ENCODE peak calls at places on chromosomes 11 and 22, in ten cellular contexts. One of them, this sample, is unnamed.

GRCh38 chr11:122162095-122162494 is 46.1 kb upstream of the BLID start:
- DNase-seq in posterior cingulate gyrus: no peak
- DNase-seq in effector memory CD8-positive, alpha-beta T cell: no peak
- DNase-seq in choroid plexus epithelial cell: peak
- DNase-seq in activated CD4-positive, alpha-beta T cell treated with anti-CD3 and anti-CD28 coated beads, Interleukin-2, amount 50 U/mL, for 4 hours: no peak
- DNase-seq in tibial artery: no peak
- DNase-seq in AG04450: no peak
- DNase-seq in NCI-H774: no peak
- DNase-seq in H9: no peak
- DNase-seq in GM04504: no peak
- DNase-seq in this sample: no peak

GRCh38 chr22:42399315-42400271 is 32.6 kb downstream of the NFAM1 start:
- DNase-seq in posterior cingulate gyrus: no peak
- DNase-seq in effector memory CD8-positive, alpha-beta T cell: no peak
- DNase-seq in choroid plexus epithelial cell: peak
- DNase-seq in activated CD4-positive, alpha-beta T cell treated with anti-CD3 and anti-CD28 coated beads, Interleukin-2, amount 50 U/mL, for 4 hours: no peak
- DNase-seq in tibial artery: no peak
- DNase-seq in AG04450: no peak
- DNase-seq in NCI-H774: peak
- DNase-seq in H9: peak
- DNase-seq in GM04504: no peak
- DNase-seq in this sample: peak

GRCh38 chr22:24583221-24583971 is 9.5 kb downstream of the LRRC75B start:
- DNase-seq in posterior cingulate gyrus: no peak
- DNase-seq in effector memory CD8-positive, alpha-beta T cell: no peak
- DNase-seq in choroid plexus epithelial cell: no peak
- DNase-seq in activated CD4-positive, alpha-beta T cell treated with anti-CD3 and anti-CD28 coated beads, Interleukin-2, amount 50 U/mL, for 4 hours: no peak
- DNase-seq in tibial artery: no peak
- DNase-seq in AG04450: no peak
- DNase-seq in NCI-H774: no peak
- DNase-seq in H9: no peak
- DNase-seq in GM04504: no peak
- DNase-seq in this sample: no peak

GRCh38 chr22:33807465-33807864 is 112.8 kb downstream of the LARGE1 start:
- DNase-seq in posterior cingulate gyrus: no peak
- DNase-seq in effector memory CD8-positive, alpha-beta T cell: no peak
- DNase-seq in choroid plexus epithelial cell: peak
- DNase-seq in activated CD4-positive, alpha-beta T cell treated with anti-CD3 and anti-CD28 coated beads, Interleukin-2, amount 50 U/mL, for 4 hours: no peak
- DNase-seq in tibial artery: no peak
- DNase-seq in AG04450: no peak
- DNase-seq in NCI-H774: no peak
- DNase-seq in H9: no peak
- DNase-seq in GM04504: peak
- DNase-seq in this sample: no peak

GRCh38 chr11:103413266-103413888 is 304.2 kb downstream of the DYNC2H1 start:
- DNase-seq in posterior cingulate gyrus: no peak
- DNase-seq in effector memory CD8-positive, alpha-beta T cell: no peak
- DNase-seq in choroid plexus epithelial cell: peak
- DNase-seq in activated CD4-positive, alpha-beta T cell treated with anti-CD3 and anti-CD28 coated beads, Interleukin-2, amount 50 U/mL, for 4 hours: no peak
- DNase-seq in tibial artery: no peak
- DNase-seq in AG04450: no peak
- DNase-seq in NCI-H774: no peak
- DNase-seq in H9: no peak
- DNase-seq in GM04504: no peak
- DNase-seq in this sample: no peak

GRCh38 chr11:88292156-88292844 is 45.2 kb downstream of the CTSC start:
- DNase-seq in posterior cingulate gyrus: no peak
- DNase-seq in effector memory CD8-positive, alpha-beta T cell: no peak
- DNase-seq in choroid plexus epithelial cell: peak
- DNase-seq in activated CD4-positive, alpha-beta T cell treated with anti-CD3 and anti-CD28 coated beads, Interleukin-2, amount 50 U/mL, for 4 hours: no peak
- DNase-seq in tibial artery: no peak
- DNase-seq in AG04450: no peak
- DNase-seq in NCI-H774: no peak
- DNase-seq in H9: no peak
- DNase-seq in GM04504: no peak
- DNase-seq in this sample: no peak

GRCh38 chr11:10579700-10580099 is 11.2 kb upstream of the LYVE1 start:
- DNase-seq in posterior cingulate gyrus: no peak
- DNase-seq in effector memory CD8-positive, alpha-beta T cell: no peak
- DNase-seq in choroid plexus epithelial cell: no peak
- DNase-seq in activated CD4-positive, alpha-beta T cell treated with anti-CD3 and anti-CD28 coated beads, Interleukin-2, amount 50 U/mL, for 4 hours: no peak
- DNase-seq in tibial artery: no peak
- DNase-seq in AG04450: no peak
- DNase-seq in NCI-H774: no peak
- DNase-seq in H9: no peak
- DNase-seq in GM04504: no peak
- DNase-seq in this sample: no peak

GRCh38 chr11:77092382-77092781 is 10.3 kb upstream of the OMP start:
- DNase-seq in posterior cingulate gyrus: peak
- DNase-seq in effector memory CD8-positive, alpha-beta T cell: no peak
- DNase-seq in choroid plexus epithelial cell: no peak
- DNase-seq in activated CD4-positive, alpha-beta T cell treated with anti-CD3 and anti-CD28 coated beads, Interleukin-2, amount 50 U/mL, for 4 hours: no peak
- DNase-seq in tibial artery: no peak
- DNase-seq in AG04450: no peak
- DNase-seq in NCI-H774: no peak
- DNase-seq in H9: no peak
- DNase-seq in GM04504: no peak
- DNase-seq in this sample: no peak

GRCh38 chr11:3916962-3917361 is 61.5 kb downstream of the STIM1 start:
- DNase-seq in posterior cingulate gyrus: no peak
- DNase-seq in effector memory CD8-positive, alpha-beta T cell: no peak
- DNase-seq in choroid plexus epithelial cell: no peak
- DNase-seq in activated CD4-positive, alpha-beta T cell treated with anti-CD3 and anti-CD28 coated beads, Interleukin-2, amount 50 U/mL, for 4 hours: peak
- DNase-seq in tibial artery: no peak
- DNase-seq in AG04450: no peak
- DNase-seq in NCI-H774: no peak
- DNase-seq in H9: no peak
- DNase-seq in GM04504: no peak
- DNase-seq in this sample: no peak

GRCh38 chr22:29209624-29209929 is 3.9 kb downstream of the EMID1 start:
- DNase-seq in posterior cingulate gyrus: no peak
- DNase-seq in effector memory CD8-positive, alpha-beta T cell: no peak
- DNase-seq in choroid plexus epithelial cell: no peak
- DNase-seq in activated CD4-positive, alpha-beta T cell treated with anti-CD3 and anti-CD28 coated beads, Interleukin-2, amount 50 U/mL, for 4 hours: no peak
- DNase-seq in tibial artery: no peak
- DNase-seq in AG04450: no peak
- DNase-seq in NCI-H774: no peak
- DNase-seq in H9: peak
- DNase-seq in GM04504: no peak
- DNase-seq in this sample: no peak

GRCh38 chr11:77474509-77475070 is 696 bp upstream of the PAK1 start:
- DNase-seq in posterior cingulate gyrus: no peak
- DNase-seq in effector memory CD8-positive, alpha-beta T cell: no peak
- DNase-seq in choroid plexus epithelial cell: no peak
- DNase-seq in activated CD4-positive, alpha-beta T cell treated with anti-CD3 and anti-CD28 coated beads, Interleukin-2, amount 50 U/mL, for 4 hours: no peak
- DNase-seq in tibial artery: no peak
- DNase-seq in AG04450: no peak
- DNase-seq in NCI-H774: no peak
- DNase-seq in H9: no peak
- DNase-seq in GM04504: no peak
- DNase-seq in this sample: no peak

GRCh38 chr11:11866203-11866602 is 24.4 kb downstream of the USP47 start:
- DNase-seq in posterior cingulate gyrus: no peak
- DNase-seq in effector memory CD8-positive, alpha-beta T cell: no peak
- DNase-seq in choroid plexus epithelial cell: no peak
- DNase-seq in activated CD4-positive, alpha-beta T cell treated with anti-CD3 and anti-CD28 coated beads, Interleukin-2, amount 50 U/mL, for 4 hours: no peak
- DNase-seq in tibial artery: no peak
- DNase-seq in AG04450: no peak
- DNase-seq in NCI-H774: no peak
- DNase-seq in H9: no peak
- DNase-seq in GM04504: no peak
- DNase-seq in this sample: no peak

GRCh38 chr11:34754171-34754823 is 133.4 kb downstream of the EHF start:
- DNase-seq in posterior cingulate gyrus: no peak
- DNase-seq in effector memory CD8-positive, alpha-beta T cell: no peak
- DNase-seq in choroid plexus epithelial cell: peak
- DNase-seq in activated CD4-positive, alpha-beta T cell treated with anti-CD3 and anti-CD28 coated beads, Interleukin-2, amount 50 U/mL, for 4 hours: no peak
- DNase-seq in tibial artery: peak
- DNase-seq in AG04450: no peak
- DNase-seq in NCI-H774: no peak
- DNase-seq in H9: no peak
- DNase-seq in GM04504: no peak
- DNase-seq in this sample: no peak

GRCh38 chr11:123253909-123254308 is 58.9 kb upstream of the CLMP start:
- DNase-seq in posterior cingulate gyrus: no peak
- DNase-seq in effector memory CD8-positive, alpha-beta T cell: no peak
- DNase-seq in choroid plexus epithelial cell: peak
- DNase-seq in activated CD4-positive, alpha-beta T cell treated with anti-CD3 and anti-CD28 coated beads, Interleukin-2, amount 50 U/mL, for 4 hours: no peak
- DNase-seq in tibial artery: no peak
- DNase-seq in AG04450: peak
- DNase-seq in NCI-H774: no peak
- DNase-seq in H9: no peak
- DNase-seq in GM04504: no peak
- DNase-seq in this sample: no peak

GRCh38 chr22:27507066-27507715 is 294.4 kb downstream of the MN1 start:
- DNase-seq in posterior cingulate gyrus: no peak
- DNase-seq in effector memory CD8-positive, alpha-beta T cell: no peak
- DNase-seq in choroid plexus epithelial cell: no peak
- DNase-seq in activated CD4-positive, alpha-beta T cell treated with anti-CD3 and anti-CD28 coated beads, Interleukin-2, amount 50 U/mL, for 4 hours: no peak
- DNase-seq in tibial artery: no peak
- DNase-seq in AG04450: no peak
- DNase-seq in NCI-H774: no peak
- DNase-seq in H9: no peak
- DNase-seq in GM04504: no peak
- DNase-seq in this sample: no peak

GRCh38 chr11:109196016-109196415 is 226.0 kb upstream of the C11orf87 start:
- DNase-seq in posterior cingulate gyrus: no peak
- DNase-seq in effector memory CD8-positive, alpha-beta T cell: no peak
- DNase-seq in choroid plexus epithelial cell: peak
- DNase-seq in activated CD4-positive, alpha-beta T cell treated with anti-CD3 and anti-CD28 coated beads, Interleukin-2, amount 50 U/mL, for 4 hours: no peak
- DNase-seq in tibial artery: no peak
- DNase-seq in AG04450: no peak
- DNase-seq in NCI-H774: no peak
- DNase-seq in H9: no peak
- DNase-seq in GM04504: no peak
- DNase-seq in this sample: no peak

GRCh38 chr22:35043251-35043931 is 22.6 kb upstream of the ISX start:
- DNase-seq in posterior cingulate gyrus: no peak
- DNase-seq in effector memory CD8-positive, alpha-beta T cell: no peak
- DNase-seq in choroid plexus epithelial cell: no peak
- DNase-seq in activated CD4-positive, alpha-beta T cell treated with anti-CD3 and anti-CD28 coated beads, Interleukin-2, amount 50 U/mL, for 4 hours: no peak
- DNase-seq in tibial artery: no peak
- DNase-seq in AG04450: no peak
- DNase-seq in NCI-H774: no peak
- DNase-seq in H9: no peak
- DNase-seq in GM04504: no peak
- DNase-seq in this sample: no peak

GRCh38 chr22:37471721-37472417 is 14.3 kb downstream of the MFNG start:
- DNase-seq in posterior cingulate gyrus: no peak
- DNase-seq in effector memory CD8-positive, alpha-beta T cell: no peak
- DNase-seq in choroid plexus epithelial cell: no peak
- DNase-seq in activated CD4-positive, alpha-beta T cell treated with anti-CD3 and anti-CD28 coated beads, Interleukin-2, amount 50 U/mL, for 4 hours: no peak
- DNase-seq in tibial artery: no peak
- DNase-seq in AG04450: no peak
- DNase-seq in NCI-H774: no peak
- DNase-seq in H9: no peak
- DNase-seq in GM04504: no peak
- DNase-seq in this sample: no peak

GRCh38 chr22:37179622-37180420 is 8.2 kb downstream of the C1QTNF6 start:
- DNase-seq in posterior cingulate gyrus: no peak
- DNase-seq in effector memory CD8-positive, alpha-beta T cell: no peak
- DNase-seq in choroid plexus epithelial cell: no peak
- DNase-seq in activated CD4-positive, alpha-beta T cell treated with anti-CD3 and anti-CD28 coated beads, Interleukin-2, amount 50 U/mL, for 4 hours: no peak
- DNase-seq in tibial artery: no peak
- DNase-seq in AG04450: no peak
- DNase-seq in NCI-H774: no peak
- DNase-seq in H9: no peak
- DNase-seq in GM04504: no peak
- DNase-seq in this sample: no peak

GRCh38 chr22:48099671-48100070 is 1337.2 kb downstream of the TBC1D22A start:
- DNase-seq in posterior cingulate gyrus: no peak
- DNase-seq in effector memory CD8-positive, alpha-beta T cell: no peak
- DNase-seq in choroid plexus epithelial cell: no peak
- DNase-seq in activated CD4-positive, alpha-beta T cell treated with anti-CD3 and anti-CD28 coated beads, Interleukin-2, amount 50 U/mL, for 4 hours: no peak
- DNase-seq in tibial artery: no peak
- DNase-seq in AG04450: no peak
- DNase-seq in NCI-H774: no peak
- DNase-seq in H9: peak
- DNase-seq in GM04504: no peak
- DNase-seq in this sample: no peak

GRCh38 chr22:23414727-23415489 is 165.2 kb downstream of the IGLL1 start:
- DNase-seq in posterior cingulate gyrus: no peak
- DNase-seq in effector memory CD8-positive, alpha-beta T cell: no peak
- DNase-seq in choroid plexus epithelial cell: no peak
- DNase-seq in activated CD4-positive, alpha-beta T cell treated with anti-CD3 and anti-CD28 coated beads, Interleukin-2, amount 50 U/mL, for 4 hours: no peak
- DNase-seq in tibial artery: no peak
- DNase-seq in AG04450: no peak
- DNase-seq in NCI-H774: no peak
- DNase-seq in H9: no peak
- DNase-seq in GM04504: no peak
- DNase-seq in this sample: no peak